ENCODE peak calls at places on chromosomes 4 and X, in eight cellular contexts. Q, Y, H, I, J, S, L and F are unnamed samples.

GRCh38 chrX:25023908-25024307 is 8.1 kb upstream of the ARX start:
- DNase-seq in Q (no peak), Y (no peak), H (no peak), I (no peak), J (no peak), S (no peak), L (no peak), F (no peak)

GRCh38 chr4:37648084-37648817 is 37.9 kb downstream of the RELL1 start:
- DNase-seq in Q (no peak), Y (no peak), H (peak; percentile 93), I (peak; percentile 37), J (no peak), S (peak; percentile 86), L (no peak), F (peak; percentile 97)

GRCh38 chr4:173539986-173540385 is 10.0 kb upstream of the HAND2 start:
- DNase-seq in Q (no peak), Y (no peak), H (no peak), I (no peak), J (no peak), S (no peak), L (no peak), F (no peak)

GRCh38 chr4:78056265-78057129 is 626 bp upstream of the FRAS1 start:
- DNase-seq in Q (peak; percentile 10), Y (peak; percentile 63), H (peak; percentile 78), I (peak; percentile 61), J (peak; percentile 37), S (no peak), L (peak; percentile 97), F (peak; percentile 63)

GRCh38 chr4:8238061-8238511 is 31.5 kb upstream of the HTRA3 start:
- DNase-seq in Q (no peak), Y (no peak), H (no peak), I (no peak), J (no peak), S (no peak), L (no peak), F (no peak)

GRCh38 chr4:73705721-73706120 is 34.6 kb upstream of the CXCL8 start:
- DNase-seq in Q (no peak), Y (no peak), H (no peak), I (no peak), J (no peak), S (no peak), L (no peak), F (no peak)

GRCh38 chr4:15779336-15779735 is 1.2 kb downstream of the CD38 start:
- DNase-seq in Q (no peak), Y (no peak), H (peak; percentile 52), I (peak; percentile 83), J (no peak), S (no peak), L (no peak), F (peak; percentile 65)

GRCh38 chrX:118254611-118255010 is 91.3 kb upstream of the WDR44 start:
- DNase-seq in Q (peak; percentile 31), Y (peak; percentile 4), H (peak; percentile 35), I (peak; percentile 64), J (no peak), S (no peak), L (peak; percentile 45), F (peak; percentile 43)

GRCh38 chr4:17103231-17103630 is 204.8 kb upstream of the LDB2 start:
- DNase-seq in Q (no peak), Y (no peak), H (peak; percentile 93), I (no peak), J (no peak), S (peak; percentile 79), L (no peak), F (peak; percentile 9)

GRCh38 chrX:17441965-17442364 is 67.0 kb downstream of the NHS start:
- DNase-seq in Q (no peak), Y (no peak), H (peak; percentile 62), I (no peak), J (no peak), S (no peak), L (no peak), F (peak; percentile 82)

GRCh38 chr4:106569151-106570029 is 200.8 kb upstream of the GIMD1 start:
- DNase-seq in Q (no peak), Y (no peak), H (peak; percentile 36), I (no peak), J (no peak), S (peak; percentile 54), L (no peak), F (peak; percentile 70)

GRCh38 chrX:41389311-41389888 is 55.4 kb downstream of the DDX3X start:
- DNase-seq in Q (no peak), Y (no peak), H (no peak), I (no peak), J (no peak), S (no peak), L (no peak), F (no peak)

GRCh38 chr4:154928640-154929257 is 147.7 kb downstream of the RBM46 start:
- DNase-seq in Q (no peak), Y (peak; percentile 25), H (peak; percentile 13), I (no peak), J (no peak), S (peak; percentile 3), L (no peak), F (peak; percentile 31)

GRCh38 chrX:70656304-70656703 is 211.7 kb downstream of the DLG3 start:
- DNase-seq in Q (no peak), Y (no peak), H (no peak), I (no peak), J (no peak), S (no peak), L (no peak), F (no peak)

GRCh38 chr4:112069110-112069509 is 76.1 kb upstream of the FAM241A start:
- DNase-seq in Q (no peak), Y (no peak), H (no peak), I (no peak), J (no peak), S (no peak), L (no peak), F (peak; percentile 37)

GRCh38 chr4:13881880-13882279 is 254.4 kb upstream of the BOD1L1 start:
- DNase-seq in Q (no peak), Y (no peak), H (peak; percentile 58), I (no peak), J (no peak), S (no peak), L (no peak), F (no peak)

GRCh38 chrX:41518841-41519220 is 71.7 kb downstream of the NYX start:
- DNase-seq in Q (no peak), Y (no peak), H (peak; percentile 15), I (no peak), J (no peak), S (no peak), L (no peak), F (peak; percentile 33)

GRCh38 chr4:156374069-156374468 is 420.4 kb upstream of the CTSO start:
- DNase-seq in Q (no peak), Y (no peak), H (no peak), I (no peak), J (no peak), S (no peak), L (no peak), F (no peak)

GRCh38 chr4:84530449-84530848 is 31.4 kb upstream of the NKX6-1 start:
- DNase-seq in Q (no peak), Y (no peak), H (peak; percentile 18), I (no peak), J (no peak), S (no peak), L (no peak), F (peak; percentile 20)

GRCh38 chrX:40976971-40977370 is 108.3 kb upstream of the USP9X start:
- DNase-seq in Q (no peak), Y (no peak), H (peak; percentile 10), I (no peak), J (no peak), S (no peak), L (no peak), F (no peak)

GRCh38 chr4:95304898-95305297 is 243.9 kb downstream of the UNC5C start:
- DNase-seq in Q (no peak), Y (no peak), H (no peak), I (no peak), J (no peak), S (peak; percentile 8), L (no peak), F (no peak)